ENCODE peak calls at places on chromosomes 6 and 20, in nine cellular contexts. X is hepatocyte, V is PC-3, H is GM23248, Z is A673, N is PC-9, A is astrocyte, T is HepG2, K is neural progenitor cell. D is an unnamed sample.

GRCh38 chr6:154615483-154616025 is 105.1 kb upstream of the CNKSR3 start:
- DNase-seq in X (peak; percentile 66), V (peak; percentile 72), H (peak; percentile 77), Z (peak; percentile 85), N (peak; percentile 74), A (peak; percentile 62), T (peak; percentile 35), K (no peak), D (peak; percentile 86)

GRCh38 chr6:53029761-53030160 is 34.7 kb upstream of the GSTA4 start:
- DNase-seq in X (no peak), V (no peak), H (no peak), Z (no peak), N (no peak), A (no peak), T (no peak), K (no peak), D (no peak)

GRCh38 chr20:62392621-62393164 is 5.8 kb downstream of the RPS21 start:
- DNase-seq in X (no peak), V (no peak), H (no peak), Z (no peak), N (no peak), A (no peak), T (no peak), K (no peak), D (no peak)

GRCh38 chr6:107590378-107590777 is 100.5 kb downstream of the SOBP start:
- DNase-seq in X (no peak), V (no peak), H (no peak), Z (no peak), N (no peak), A (no peak), T (no peak), K (peak; percentile 34), D (no peak)

GRCh38 chr6:31794866-31795615 is 511 bp downstream of the VARS1 start:
- DNase-seq in X (no peak), V (no peak), H (peak; percentile 78), Z (peak; percentile 69), N (no peak), A (no peak), T (no peak), K (no peak), D (no peak)

GRCh38 chr6:141562801-141563763 is 569.6 kb upstream of the GJE1 start:
- DNase-seq in X (peak; percentile 87), V (peak; percentile 85), H (peak; percentile 87), Z (peak; percentile 93), N (peak; percentile 46), A (peak; percentile 75), T (peak; percentile 74), K (peak; percentile 80), D (peak; percentile 57)

GRCh38 chr6:40369028-40369427 is 218.1 kb downstream of the LRFN2 start:
- DNase-seq in X (no peak), V (no peak), H (no peak), Z (no peak), N (no peak), A (no peak), T (no peak), K (no peak), D (no peak)

GRCh38 chr6:143965503-143966171 is 42.4 kb downstream of the PLAGL1 start:
- DNase-seq in X (no peak), V (peak; percentile 23), H (peak; percentile 57), Z (no peak), N (no peak), A (peak; percentile 81), T (no peak), K (no peak), D (peak; percentile 64)

GRCh38 chr6:324116-324728 is 31.9 kb downstream of the DUSP22 start:
- DNase-seq in X (no peak), V (no peak), H (no peak), Z (no peak), N (no peak), A (no peak), T (no peak), K (no peak), D (no peak)

DNA sequence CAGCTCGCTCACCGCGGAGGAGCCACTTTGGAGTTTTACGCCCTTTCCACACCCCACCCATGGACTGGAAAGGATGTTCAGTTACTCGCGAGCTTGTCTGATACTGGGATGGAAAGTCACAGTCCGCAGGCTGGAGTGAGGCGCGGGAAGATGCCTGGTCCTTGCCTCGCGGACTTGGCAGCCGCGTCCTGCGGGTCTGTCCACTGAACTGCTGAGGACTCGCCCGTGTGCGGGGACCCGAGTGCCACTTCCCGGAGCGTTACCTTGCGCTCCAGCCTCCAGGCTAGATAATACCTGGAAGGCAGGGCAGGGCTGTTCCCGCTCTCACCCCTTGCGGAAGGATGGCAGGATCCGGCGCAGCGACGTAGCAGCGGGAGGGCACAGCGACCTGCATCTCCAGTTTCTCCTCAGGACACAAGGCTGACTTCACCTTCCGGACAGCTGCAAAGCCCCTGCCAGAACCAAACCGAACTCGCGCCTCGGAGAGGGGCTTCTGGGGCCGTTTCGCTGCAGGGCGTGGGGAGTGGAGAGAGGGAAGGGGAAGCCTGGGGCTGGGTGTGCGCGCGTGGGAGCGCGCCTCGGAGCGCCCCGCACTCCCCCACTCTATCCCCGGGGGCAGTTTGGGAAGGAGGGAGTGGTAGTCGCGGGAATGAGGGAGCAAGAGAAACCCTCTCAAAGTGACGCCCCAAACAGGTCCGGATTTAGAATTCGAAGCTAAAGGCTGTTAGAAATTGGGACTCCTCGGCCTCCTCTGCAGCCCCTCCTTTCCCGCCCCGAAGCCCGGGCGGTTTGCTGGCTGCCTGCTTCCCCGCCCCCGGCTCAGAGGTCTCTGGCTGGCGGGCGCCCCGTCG is at the start of gene KCNQ5:
- DNase-seq in X (peak; percentile 8), V (no peak), H (peak; percentile 67), Z (peak; percentile 36), N (peak; percentile 12), A (no peak), T (no peak), K (peak; percentile 49), D (peak; percentile 20)
- TF ChIP-seq EZH2 in X (no peak), V (no peak), H (no peak), Z (no peak), N (no peak), A (peak; percentile 61), T (no peak), K (peak; percentile 90), D (no peak)

GRCh38 chr20:21509079-21509596 is 4.7 kb downstream of the NKX2-2 start:
- DNase-seq in X (no peak), V (no peak), H (no peak), Z (peak; percentile 18), N (no peak), A (no peak), T (no peak), K (peak; percentile 31), D (no peak)

GRCh38 chr20:21511485-21511849 is 2.4 kb downstream of the NKX2-2 start:
- DNase-seq in X (no peak), V (no peak), H (no peak), Z (peak; percentile 73), N (no peak), A (no peak), T (no peak), K (peak; percentile 47), D (no peak)

GRCh38 chr20:21509597-21510331 is 4.1 kb downstream of the NKX2-2 start:
- DNase-seq in X (no peak), V (no peak), H (peak; percentile 75), Z (peak; percentile 97), N (no peak), A (peak; percentile 49), T (no peak), K (peak; percentile 75), D (no peak)

GRCh38 chr20:21510995-21511394 is 2.9 kb downstream of the NKX2-2 start:
- DNase-seq in X (no peak), V (no peak), H (no peak), Z (peak; percentile 13), N (no peak), A (no peak), T (no peak), K (no peak), D (no peak)

GRCh38 chr20:21510414-21510971 is 3.4 kb downstream of the NKX2-2 start:
- DNase-seq in X (no peak), V (no peak), H (peak; percentile 47), Z (peak; percentile 63), N (no peak), A (no peak), T (no peak), K (peak; percentile 59), D (no peak)
- TF ChIP-seq EZH2 in X (no peak), V (no peak), H (no peak), Z (no peak), N (no peak), A (no peak), T (no peak), K (no peak), D (no peak)

DNA sequence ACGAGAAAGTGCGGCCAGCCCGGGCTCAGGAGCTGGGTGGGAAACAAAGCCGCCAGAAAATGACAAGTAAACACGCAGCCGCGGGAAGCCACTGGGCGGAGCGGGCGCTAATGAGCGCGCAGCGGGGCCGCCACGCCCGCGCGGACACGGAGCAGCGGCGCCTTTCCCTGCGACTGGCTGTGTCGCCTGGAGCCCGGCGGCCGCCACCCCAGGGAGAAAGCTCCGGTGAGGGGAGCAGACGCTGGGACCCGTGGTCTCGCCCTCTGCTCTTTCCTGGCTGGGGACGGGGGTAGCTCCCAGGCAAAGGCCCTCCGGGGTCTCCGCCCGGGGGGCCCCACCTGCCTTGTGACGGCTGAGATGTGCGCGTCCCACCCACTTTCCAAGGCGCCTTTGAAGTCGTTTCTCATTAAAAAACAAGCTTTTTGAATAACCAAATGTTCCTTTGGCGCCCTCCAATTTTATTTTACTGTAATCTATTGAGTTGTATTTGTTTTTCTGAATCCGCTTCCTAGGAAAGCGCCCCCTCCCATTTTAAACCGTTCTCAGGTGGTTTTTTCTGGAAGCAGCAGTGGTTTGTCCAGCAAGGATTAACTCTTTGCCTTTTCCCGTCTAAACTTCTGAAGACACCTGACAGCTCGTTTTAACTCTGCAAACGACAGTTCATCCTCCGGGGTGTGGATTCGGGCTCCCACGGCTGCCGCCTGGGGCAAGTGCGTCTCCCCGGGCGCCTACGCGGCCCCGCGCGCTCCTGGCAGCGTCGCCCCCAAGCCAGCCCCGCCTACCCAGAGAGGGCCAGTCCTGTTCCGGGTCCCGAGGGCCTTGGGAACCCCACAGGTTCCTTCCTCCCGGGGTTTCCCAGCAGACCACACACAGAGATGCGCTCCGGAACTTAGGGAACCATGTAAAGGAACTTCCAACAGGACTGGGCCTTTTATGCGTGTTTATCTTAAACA is 54.6 kb downstream of the PRR18 start:
- DNase-seq in X (peak; percentile 32), V (no peak), H (peak; percentile 17), Z (peak; percentile 31), N (no peak), A (no peak), T (no peak), K (peak; percentile 80), D (no peak)
- TF ChIP-seq EZH2 in X (peak; percentile 60), V (no peak), H (peak; percentile 20), Z (peak; percentile 65), N (no peak), A (no peak), T (no peak), K (peak; percentile 53), D (peak; percentile 53)

DNA sequence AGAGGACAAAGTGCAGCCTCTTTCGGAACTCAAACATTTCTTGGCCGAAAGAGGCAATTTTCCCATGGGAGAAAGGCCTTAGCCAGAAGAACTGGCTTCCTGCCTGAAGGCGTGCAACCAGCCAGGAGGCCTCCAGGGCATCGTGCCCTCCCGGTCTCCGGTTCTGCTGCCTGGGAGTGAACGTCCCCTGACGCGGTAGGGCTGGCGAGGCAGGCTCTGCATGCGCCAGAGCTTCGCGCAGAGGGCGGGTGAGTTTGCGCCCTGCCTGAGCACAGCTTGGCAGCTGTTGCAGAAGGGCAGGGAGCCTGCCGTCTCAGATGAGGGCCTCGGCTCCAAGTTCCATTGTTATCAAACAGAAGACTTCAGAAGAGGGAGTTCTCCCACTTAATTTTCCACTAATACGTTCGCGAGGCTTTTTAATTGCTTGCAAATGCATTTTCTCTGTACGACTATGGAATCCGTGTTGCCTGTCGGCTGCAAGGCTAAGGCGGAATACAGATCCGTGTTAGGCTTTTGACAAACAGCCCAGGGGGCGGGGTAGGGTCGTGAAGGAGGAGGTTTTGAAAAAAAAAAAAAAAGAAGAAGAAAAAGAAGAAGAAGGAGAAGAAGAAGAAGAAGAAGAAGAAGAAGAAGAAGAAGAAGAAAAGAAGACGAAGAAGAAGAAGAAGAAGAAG is 5.5 kb upstream of the TFAP2D start:
- DNase-seq in X (no peak), V (no peak), H (no peak), Z (no peak), N (no peak), A (no peak), T (no peak), K (peak; percentile 72), D (no peak)
- TF ChIP-seq EZH2 in X (peak; percentile 76), V (no peak), H (no peak), Z (peak; percentile 42), N (no peak), A (no peak), T (no peak), K (peak; percentile 51), D (peak; percentile 84)

D was measured in mammary epithelial cell.